ENCODE peak calls at places on chromosome 5, in four cellular contexts. T is transverse colon, L is A549, C is ascending aorta. Z is an unnamed sample. For H3K4me1 and H3K9me3, the result is how much of the 10 kb centered on the place peaks cover.

GRCh38 chr5:96823900-96824351 is 16.2 kb upstream of the ERAP1 start:
- DNase-seq in T (no peak), L (peak), C (no peak), Z (peak)

GRCh38 chr5:1505506-1506241 is 18.1 kb downstream of the LPCAT1 start:
- DNase-seq in T (no peak), L (no peak), C (no peak), Z (no peak)

GRCh38 chr5:134063421-134063820 is 51.1 kb upstream of the TCF7 start:
- DNase-seq in T (no peak), L (no peak), C (no peak), Z (peak)

GRCh38 chr5:76724871-76725270 is 8.9 kb downstream of the F2R start:
- DNase-seq in T (no peak), L (peak), C (no peak), Z (no peak)

GRCh38 chr5:56360816-56361215 is 127.7 kb upstream of the ANKRD55 start:
- DNase-seq in T (no peak), L (no peak), C (no peak), Z (no peak)

GRCh38 chr5:127919818-127920217 is 163.7 kb upstream of the SLC12A2 start:
- DNase-seq in T (no peak), L (no peak), C (no peak), Z (no peak)

GRCh38 chr5:139012170-139012569 is 137.0 kb upstream of the LRRTM2 start:
- DNase-seq in T (no peak), L (no peak), C (no peak), Z (no peak)

GRCh38 chr5:113331201-113331551 is 103.6 kb downstream of the TSSK1B start:
- DNase-seq in T (no peak), L (no peak), C (no peak), Z (peak)

GRCh38 chr5:108481355-108481931 is 99.5 kb upstream of the FBXL17 start:
- DNase-seq in T (no peak), L (no peak), C (no peak), Z (peak)

GRCh38 chr5:96780626-96781025 is 27.1 kb downstream of the ERAP1 start:
- DNase-seq in T (no peak), L (no peak), C (no peak), Z (no peak)

GRCh38 chr5:147080391-147080790 is 154.4 kb upstream of the STK32A start:
- DNase-seq in T (no peak), L (no peak), C (no peak), Z (no peak)

GRCh38 chr5:178285399-178286225 is 53.0 kb upstream of the PHYKPL start:
- DNase-seq in T (no peak), L (no peak), C (no peak), Z (no peak)

GRCh38 chr5:75465480-75465879 is 45.9 kb downstream of the CERT1 start:
- DNase-seq in T (no peak), L (no peak), C (no peak), Z (peak)

GRCh38 chr5:146340260-146341081 is 1.8 kb downstream of the POU4F3 start:
- DNase-seq in T (no peak), L (no peak), C (peak), Z (peak)

GRCh38 chr5:24222866-24223265 is 421.9 kb downstream of the CDH10 start:
- DNase-seq in T (no peak), L (no peak), C (no peak), Z (peak)

GRCh38 chr5:66829826-66830225 is 233.6 kb downstream of the MAST4 start:
- DNase-seq in T (no peak), L (no peak), C (no peak), Z (peak)

GRCh38 chr5:13814293-13814692 is 130.2 kb downstream of the DNAH5 start:
- DNase-seq in T (no peak), L (no peak), C (no peak), Z (no peak)

GRCh38 chr5:4518924-4519660 is 621.0 kb upstream of the ADAMTS16 start:
- DNase-seq in T (no peak), L (no peak), C (no peak), Z (no peak)

GRCh38 chr5:74895906-74896305 is 29.7 kb upstream of the FAM169A start:
- DNase-seq in T (peak), L (no peak), C (no peak), Z (no peak)

GRCh38 chr5:14357861-14358260 is 214.7 kb downstream of the TRIO start:
- DNase-seq in T (no peak), L (no peak), C (no peak), Z (no peak)

GRCh38 chr5:42719034-42719433 is 37.6 kb upstream of the CCDC152 start:
- DNase-seq in T (no peak), L (no peak), C (no peak), Z (no peak)

GRCh38 chr5:132392411-132392810 is 22.9 kb downstream of the SLC22A5 start:
- DNase-seq in T (no peak), L (no peak), C (no peak), Z (no peak)

GRCh38 chr5:173800340-173800739 is 87.8 kb upstream of the CPEB4 start:
- DNase-seq in T (no peak), L (no peak), C (no peak), Z (peak)

GRCh38 chr5:36181709-36182262 is 29.9 kb downstream of the SKP2 start:
- DNase-seq in T (no peak), L (no peak), C (no peak), Z (no peak)

GRCh38 chr5:75525344-75525743 is 13.7 kb downstream of the POLK start:
- DNase-seq in T (no peak), L (no peak), C (no peak), Z (no peak)

GRCh38 chr5:157271740-157272271 is 5.9 kb downstream of the CYFIP2 start:
- DNase-seq in T (peak), L (no peak), C (peak), Z (no peak)

GRCh38 chr5:148343049-148343413 is 7.7 kb downstream of the SPINK9 start:
- DNase-seq in T (peak), L (no peak), C (no peak), Z (no peak)

GRCh38 chr5:176740131-176740701 is 70.1 kb upstream of the UNC5A start:
- DNase-seq in T (no peak), L (no peak), C (peak), Z (no peak)

DNA sequence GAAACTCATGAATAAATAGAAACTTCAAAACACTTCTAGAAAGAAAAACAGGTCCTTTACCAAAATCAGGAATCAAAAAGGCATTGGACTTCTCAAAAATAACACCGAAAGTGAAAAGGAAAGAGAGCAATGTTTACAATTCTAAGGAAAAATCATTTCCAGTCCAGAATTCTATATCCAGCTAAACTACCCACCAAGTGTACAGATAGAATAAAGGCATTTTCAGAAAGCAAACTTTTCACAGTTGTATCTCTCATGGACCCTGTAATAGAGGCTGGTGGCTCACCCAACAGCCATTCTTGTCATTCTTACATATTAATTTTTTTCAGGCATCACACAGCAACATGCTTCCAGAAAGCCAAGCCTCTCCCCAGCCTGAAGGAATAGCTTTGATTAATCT is 63.7 kb downstream of the FOXD1 start:
- DNase-seq in T (no peak), L (no peak), C (no peak), Z (no peak)
- H3K4me1 ChIP-seq in T (under half), L (under half), C (under half), Z (under half)

DNA sequence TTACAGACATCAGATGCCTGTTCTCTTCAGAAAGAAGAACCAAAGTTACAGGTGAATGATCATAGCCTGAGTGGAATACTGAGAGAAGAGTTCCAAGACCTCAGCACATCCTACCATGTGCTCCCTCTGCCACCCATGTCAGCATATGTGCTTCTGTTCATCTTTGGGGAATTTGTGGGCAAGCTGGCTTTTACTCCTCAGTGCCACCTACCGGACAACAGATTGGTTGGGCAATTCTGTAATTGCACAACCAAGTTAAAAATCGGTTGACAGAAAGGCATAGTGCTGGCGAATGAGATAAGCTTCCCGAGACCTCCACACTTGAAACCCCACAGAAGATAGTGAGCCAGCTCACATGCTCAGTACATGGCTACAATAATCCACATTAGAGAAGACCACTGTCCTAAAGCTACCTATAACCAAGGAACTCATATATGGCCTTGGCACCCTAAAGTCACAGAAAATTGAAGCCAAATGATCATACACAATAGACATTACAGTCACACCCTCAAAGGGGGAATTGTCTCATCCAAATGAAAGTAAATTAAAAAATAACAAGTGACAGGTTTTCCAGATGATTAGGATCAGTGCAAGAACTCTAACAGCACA is 1238.0 kb upstream of the NUDT12 start:
- DNase-seq in T (no peak), L (no peak), C (no peak), Z (no peak)
- TF ChIP-seq CTCF in T (no peak), L (peak), C (no peak), Z (no peak)

DNA sequence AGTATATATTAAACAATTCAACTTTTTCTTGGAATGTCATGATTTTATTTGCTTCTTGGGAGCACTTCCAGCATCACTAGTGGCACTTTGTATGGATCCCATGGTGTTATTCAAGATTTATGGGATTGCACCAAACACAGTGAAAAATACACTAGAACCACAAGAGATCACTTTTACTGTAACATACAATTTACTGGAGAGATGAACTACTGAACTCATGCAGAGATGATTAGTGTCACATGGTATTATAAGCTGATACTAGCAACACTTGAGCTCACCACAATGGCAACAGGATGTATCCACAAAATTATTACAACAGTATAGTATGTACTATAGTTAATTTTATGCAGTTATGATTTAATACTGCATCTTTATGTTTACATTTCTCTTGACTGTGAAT is 16.3 kb upstream of the SLC36A2 start:
- DNase-seq in T (no peak), L (no peak), C (no peak), Z (no peak)
- H3K9me3 ChIP-seq in T (under half), L (under half), C (under half), Z (under half)

DNA sequence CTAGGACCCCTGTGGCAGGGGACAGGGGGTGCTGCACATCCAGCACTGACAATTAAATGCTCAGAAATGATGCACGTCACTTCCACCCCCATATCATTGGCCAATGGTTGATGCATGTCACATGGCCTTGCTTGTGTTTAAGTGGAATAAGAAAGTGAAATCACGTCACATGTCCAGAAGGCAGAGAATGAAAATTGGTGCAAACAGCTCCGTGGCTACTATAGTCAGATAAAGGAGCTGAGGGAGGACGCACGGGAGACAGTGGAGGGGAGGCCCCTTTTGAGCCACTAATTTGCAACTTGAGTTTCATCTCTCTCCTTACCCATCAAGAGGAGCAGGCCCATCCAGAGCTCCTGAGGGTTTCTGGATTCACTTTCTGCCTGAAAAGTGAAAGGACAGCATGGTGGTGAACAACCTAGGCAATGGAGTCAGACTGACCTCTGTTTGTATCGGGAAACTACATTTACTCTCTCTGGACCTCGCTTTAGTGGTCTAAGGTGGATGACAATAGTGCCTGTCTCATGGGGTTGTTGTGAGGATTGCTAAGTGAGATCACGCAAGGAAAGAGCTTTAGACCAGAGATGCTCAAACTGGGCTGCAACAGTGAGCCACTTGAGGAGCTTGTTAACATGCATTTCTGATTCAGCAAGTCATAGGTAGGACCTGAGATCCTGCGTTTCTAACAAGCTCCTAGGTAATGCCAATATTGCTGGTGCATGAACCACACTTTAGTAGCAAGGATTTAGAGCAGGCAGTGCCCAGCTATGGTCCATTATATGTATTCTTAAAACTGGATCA is 133.9 kb upstream of the ADRA1B start:
- DNase-seq in T (no peak), L (no peak), C (no peak), Z (no peak)
- H3K4me1 ChIP-seq in T (under half), L (under half), C (under half), Z (under half)

DNA sequence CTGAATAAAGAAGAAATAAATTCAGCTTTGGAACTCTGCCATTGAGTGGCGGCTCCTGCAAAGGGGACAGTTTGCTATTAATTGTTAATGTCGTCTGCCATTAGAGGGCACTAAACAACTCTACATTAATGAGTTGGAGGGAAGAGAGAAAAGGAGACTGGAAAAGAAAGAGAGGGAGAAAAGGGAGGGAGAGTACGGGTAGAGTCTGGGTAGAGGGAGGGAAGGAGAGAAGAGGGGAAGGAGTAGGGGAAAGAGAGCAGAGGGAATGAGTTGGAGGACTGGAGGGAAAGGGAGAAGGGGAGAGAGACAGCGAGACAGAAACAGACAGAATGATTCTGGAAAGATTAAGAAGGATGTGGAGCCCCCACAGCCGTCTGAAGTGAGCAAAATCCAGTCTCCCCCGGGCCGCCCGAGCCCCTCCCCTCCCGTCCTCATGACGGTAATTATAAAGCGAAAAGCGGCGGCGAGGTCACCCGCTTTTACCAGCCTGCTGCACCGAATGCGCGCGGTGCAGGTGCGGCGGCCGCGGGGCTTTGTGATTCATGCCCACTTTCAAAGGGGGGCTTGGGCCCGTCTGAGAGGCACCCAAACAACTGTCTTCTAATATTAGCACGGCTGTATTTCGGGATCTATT is 1.9 kb upstream of the FST start:
- DNase-seq in T (peak), L (peak), C (no peak), Z (peak)
- TF ChIP-seq CTCF in T (peak), L (peak), C (peak), Z (peak)

GRCh38 chr5:141356133-141356532 is 1.3 kb downstream of the PCDHGA4 start:
- DNase-seq in T (no peak), L (no peak), C (no peak), Z (no peak)

GRCh38 chr5:141354900-141355469 is at the start of gene PCDHGA4:
- DNase-seq in T (no peak), L (no peak), C (no peak), Z (peak)

GRCh38 chr5:141355641-141356040 is 820 bp downstream of the PCDHGA4 start:
- DNase-seq in T (no peak), L (no peak), C (no peak), Z (no peak)

GRCh38 chr5:141359790-141360426 is at the start of gene PCDHGB2:
- DNase-seq in T (no peak), L (no peak), C (no peak), Z (peak)

GRCh38 chr5:141356950-141357349 is 2.1 kb downstream of the PCDHGA4 start:
- DNase-seq in T (no peak), L (no peak), C (no peak), Z (no peak)
- H3K9me3 ChIP-seq in T (under half), L (half or more), C (half or more), Z (under half)

GRCh38 chr5:149545327-149545726 is 5.9 kb downstream of the CSNK1A1 start:
- DNase-seq in T (no peak), L (no peak), C (no peak), Z (no peak)
- H3K4me1 ChIP-seq in T (half or more), L (under half), C (under half), Z (under half)

Z was measured in cardiac muscle cell.